ENCODE peak calls at places on chromosomes 3 and 15, in seven cellular contexts. P is K562, Q is GM12878, I is endothelial cell of umbilical vein, M is HCT116, D is H1, Z is HepG2. K is an unnamed sample.

GRCh38 chr3:13299531-13300155 is 120.5 kb downstream of the NUP210 start:
- DNase-seq in P (no peak), Q (no peak), I (no peak), M (no peak), D (no peak), Z (no peak), K (no peak)

GRCh38 chr15:78855746-78856145 is 16.9 kb upstream of the MORF4L1 start:
- DNase-seq in P (no peak), Q (no peak), I (no peak), M (no peak), D (no peak), Z (no peak), K (no peak)

GRCh38 chr3:66431494-66431893 is 69.3 kb downstream of the LRIG1 start:
- DNase-seq in P (no peak), Q (no peak), I (no peak), M (no peak), D (no peak), Z (no peak), K (no peak)

GRCh38 chr3:42900731-42901420 is 5.1 kb upstream of the ZNF662 start:
- DNase-seq in P (no peak), Q (no peak), I (no peak), M (no peak), D (no peak), Z (no peak), K (no peak)

GRCh38 chr15:65083262-65083701 is 6.7 kb downstream of the KBTBD13 start:
- DNase-seq in P (no peak), Q (no peak), I (no peak), M (no peak), D (no peak), Z (no peak), K (no peak)

GRCh38 chr3:81496407-81497104 is 264.9 kb downstream of the GBE1 start:
- DNase-seq in P (no peak), Q (no peak), I (no peak), M (no peak), D (no peak), Z (no peak), K (no peak)

GRCh38 chr3:29144807-29145206 is 136.1 kb upstream of the RBMS3 start:
- DNase-seq in P (no peak), Q (no peak), I (peak; percentile 58), M (no peak), D (no peak), Z (no peak), K (no peak)

GRCh38 chr15:29731865-29732264 is 90.4 kb downstream of the TJP1 start:
- DNase-seq in P (no peak), Q (no peak), I (no peak), M (no peak), D (no peak), Z (no peak), K (no peak)

GRCh38 chr3:183306798-183307671 is 54.0 kb downstream of the B3GNT5 start:
- DNase-seq in P (peak; percentile 73), Q (peak; percentile 21), I (no peak), M (no peak), D (no peak), Z (no peak), K (peak; percentile 39)

GRCh38 chr3:161016417-161017313 is 88.5 kb downstream of the B3GALNT1 start:
- DNase-seq in P (no peak), Q (no peak), I (no peak), M (no peak), D (no peak), Z (no peak), K (no peak)

GRCh38 chr3:161474691-161475090 is 21.9 kb upstream of the OTOL1 start:
- DNase-seq in P (no peak), Q (no peak), I (no peak), M (no peak), D (no peak), Z (no peak), K (no peak)

GRCh38 chr15:31489801-31490646 is 163.4 kb downstream of the KLF13 start:
- DNase-seq in P (peak; percentile 60), Q (no peak), I (peak; percentile 40), M (peak; percentile 35), D (peak; percentile 54), Z (peak; percentile 30), K (peak; percentile 1)

GRCh38 chr15:97940993-97941392 is 19.5 kb upstream of the ARRDC4 start:
- DNase-seq in P (no peak), Q (no peak), I (no peak), M (no peak), D (no peak), Z (no peak), K (no peak)

GRCh38 chr3:190617185-190617584 is 103.3 kb downstream of the IL1RAP start:
- DNase-seq in P (no peak), Q (peak; percentile 25), I (no peak), M (no peak), D (no peak), Z (peak; percentile 92), K (no peak)

GRCh38 chr3:51703776-51704510 is 2.9 kb upstream of the GRM2 start:
- DNase-seq in P (no peak), Q (no peak), I (no peak), M (no peak), D (no peak), Z (no peak), K (no peak)

GRCh38 chr15:84620626-84621025 is 19.8 kb downstream of the ZSCAN2 start:
- DNase-seq in P (no peak), Q (no peak), I (no peak), M (no peak), D (no peak), Z (no peak), K (no peak)

GRCh38 chr3:34067442-34068130 is 269.2 kb downstream of the PDCD6IP start:
- DNase-seq in P (no peak), Q (no peak), I (no peak), M (no peak), D (no peak), Z (no peak), K (no peak)

GRCh38 chr3:33063651-33064051 is 33.3 kb downstream of the GLB1 start:
- DNase-seq in P (no peak), Q (peak; percentile 42), I (no peak), M (no peak), D (no peak), Z (no peak), K (no peak)

GRCh38 chr15:85733415-85733814 is 61.3 kb downstream of the KLHL25 start:
- DNase-seq in P (no peak), Q (no peak), I (no peak), M (no peak), D (no peak), Z (no peak), K (no peak)

GRCh38 chr15:68609618-68610017 is 30.8 kb downstream of the CORO2B start:
- DNase-seq in P (no peak), Q (no peak), I (no peak), M (no peak), D (no peak), Z (no peak), K (no peak)

GRCh38 chr15:79674124-79674465 is 222.7 kb downstream of the MTHFS start:
- DNase-seq in P (no peak), Q (no peak), I (no peak), M (no peak), D (no peak), Z (no peak), K (no peak)

GRCh38 chr15:39587910-39588530 is 7.1 kb downstream of the THBS1 start:
- DNase-seq in P (no peak), Q (no peak), I (peak; percentile 69), M (no peak), D (no peak), Z (no peak), K (no peak)

GRCh38 chr15:61401903-61402698 is 173.0 kb upstream of the RORA start:
- DNase-seq in P (no peak), Q (no peak), I (no peak), M (no peak), D (no peak), Z (no peak), K (no peak)

DNA sequence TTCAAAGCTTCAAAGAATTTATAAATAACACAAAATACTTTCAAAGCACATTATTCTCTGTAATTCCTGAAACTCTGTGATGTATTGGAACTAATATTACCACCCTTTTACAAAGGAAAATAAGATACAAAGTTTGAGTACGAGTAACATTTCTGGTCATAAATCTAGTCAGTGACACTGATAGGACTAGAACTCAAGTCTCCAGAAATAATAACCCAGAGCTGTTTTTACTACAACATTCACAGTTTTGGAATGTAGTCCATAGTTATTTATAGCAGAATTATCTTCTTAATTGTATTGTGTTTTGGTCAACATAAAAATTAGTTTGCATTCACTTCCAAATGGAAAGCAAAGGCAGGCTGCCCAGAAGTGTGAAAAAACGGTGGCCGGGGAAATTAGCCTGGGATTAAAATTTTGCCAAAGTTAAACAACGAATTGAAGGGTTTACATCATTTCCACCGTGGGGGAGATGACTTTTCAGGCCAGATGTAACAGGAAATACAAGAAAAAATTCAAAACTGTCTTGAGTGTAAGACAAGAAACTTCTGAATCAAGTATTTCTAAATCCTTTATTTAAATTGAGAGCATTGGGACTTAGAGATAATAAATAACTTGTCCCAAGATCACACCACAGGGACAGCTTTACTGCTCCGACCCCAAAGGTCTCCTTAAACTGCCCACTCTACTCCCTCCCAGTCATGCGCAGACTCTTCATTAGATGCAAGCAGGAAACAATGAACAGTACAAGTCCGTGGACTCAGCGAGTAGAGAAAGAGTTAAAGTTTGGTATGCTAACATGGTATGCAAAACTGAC is 74.3 kb upstream of the VGLL4 start:
- DNase-seq in P (no peak), Q (no peak), I (peak; percentile 78), M (no peak), D (no peak), Z (peak; percentile 53), K (no peak)
- H3K9ac ChIP-seq in P (no peak overlapping the region), Q (no peak overlapping the region), I (peak overlapping the region; percentile 76), M (peak overlapping the region; percentile 76), D (no peak overlapping the region), Z (peak overlapping the region; percentile 79), K (no peak overlapping the region)

GRCh38 chr15:96322401-96323249 is 7.9 kb upstream of the NR2F2 start:
- DNase-seq in P (no peak), Q (no peak), I (peak; percentile 65), M (no peak), D (peak; percentile 85), Z (no peak), K (no peak)
- TF ChIP-seq POLR2AphosphoS5 in P (no peak), Q (no peak), I (no peak), M (no peak), D (no peak), Z (no peak), K (no peak)

GRCh38 chr3:157442729-157443128 is 6.1 kb downstream of the PTX3 start:
- DNase-seq in P (peak; percentile 44), Q (no peak), I (no peak), M (no peak), D (no peak), Z (no peak), K (no peak)
- TF ChIP-seq EZH2 in P (no peak), Q (no peak), I (no peak), M (no peak), D (no peak), Z (no peak), K (no peak)

DNA sequence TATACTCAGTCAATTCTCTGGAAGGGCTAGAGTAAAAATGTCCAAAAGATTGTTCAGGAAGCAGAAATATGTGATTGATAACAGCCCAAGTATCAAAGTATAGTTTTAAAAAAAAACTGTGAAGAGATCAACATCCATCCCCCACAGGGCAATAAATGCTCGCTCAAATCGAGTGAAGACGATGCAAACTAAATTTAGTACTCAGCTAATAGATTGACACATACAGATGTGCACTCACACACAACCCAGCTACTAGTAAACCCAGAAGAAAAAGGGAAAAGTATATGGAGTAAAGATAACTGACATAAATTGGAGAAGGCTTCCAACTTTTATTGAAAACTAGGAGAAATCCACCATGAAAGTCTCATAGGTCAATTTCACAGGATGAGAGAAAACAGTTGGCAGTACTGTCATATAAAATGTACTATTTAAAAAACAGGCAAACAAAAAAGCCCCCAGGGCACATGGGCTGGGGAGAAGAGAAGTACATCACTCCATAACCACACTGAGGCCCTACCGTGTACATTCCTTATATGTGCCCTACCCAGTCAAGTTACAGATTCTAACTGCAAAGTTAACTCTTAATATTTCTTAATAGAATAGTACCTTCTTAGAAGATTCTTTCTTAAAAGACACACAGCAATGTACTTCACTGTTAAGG is 125.7 kb downstream of the TBL1XR1 start:
- DNase-seq in P (no peak), Q (no peak), I (no peak), M (no peak), D (no peak), Z (no peak), K (peak; percentile 80)
- H3K9ac ChIP-seq in P (no peak overlapping the region), Q (no peak overlapping the region), I (no peak overlapping the region), M (no peak overlapping the region), D (no peak overlapping the region), Z (no peak overlapping the region), K (peak overlapping the region; percentile 18)

K was measured in SK-N-MC.